ENCODE peak calls at places on chromosomes 16 and 17, in ten cellular contexts. One of them, this sample, is unnamed.

GRCh38 chr16:13961099-13961811 is 41.3 kb downstream of the ERCC4 start:
- DNase-seq in transverse colon: no peak
- DNase-seq in ovary: no peak
- DNase-seq in tibial nerve: no peak
- DNase-seq in WTC11: no peak
- DNase-seq in heart left ventricle: no peak
- DNase-seq in pancreas: no peak
- DNase-seq in HCT116: no peak
- DNase-seq in choroid plexus epithelial cell: peak
- DNase-seq in IMR-90: peak
- DNase-seq in this sample: no peak

GRCh38 chr17:40104570-40105471 is 4.4 kb upstream of the NR1D1 start:
- DNase-seq in HCT116: no peak
- DNase-seq in choroid plexus epithelial cell: no peak
- DNase-seq in WTC11: no peak
- DNase-seq in IMR-90: no peak
- DNase-seq in tibial nerve: no peak
- DNase-seq in ovary: peak
- DNase-seq in heart left ventricle: no peak
- DNase-seq in pancreas: peak
- DNase-seq in transverse colon: no peak
- DNase-seq in this sample: peak

GRCh38 chr16:52573365-52574104 is 26.6 kb upstream of the TOX3 start:
- DNase-seq in ovary: no peak
- DNase-seq in transverse colon: peak
- DNase-seq in tibial nerve: no peak
- DNase-seq in HCT116: no peak
- DNase-seq in pancreas: no peak
- DNase-seq in IMR-90: no peak
- DNase-seq in WTC11: no peak
- DNase-seq in choroid plexus epithelial cell: no peak
- DNase-seq in heart left ventricle: no peak
- DNase-seq in this sample: no peak

GRCh38 chr16:65376601-65377000 is 254.7 kb upstream of the CDH11 start:
- DNase-seq in HCT116: no peak
- DNase-seq in IMR-90: no peak
- DNase-seq in tibial nerve: no peak
- DNase-seq in heart left ventricle: no peak
- DNase-seq in WTC11: no peak
- DNase-seq in ovary: no peak
- DNase-seq in transverse colon: no peak
- DNase-seq in pancreas: no peak
- DNase-seq in choroid plexus epithelial cell: no peak
- DNase-seq in this sample: peak

GRCh38 chr16:24088767-24089166 is 167.4 kb upstream of the CACNG3 start:
- DNase-seq in WTC11: no peak
- DNase-seq in transverse colon: no peak
- DNase-seq in choroid plexus epithelial cell: no peak
- DNase-seq in HCT116: no peak
- DNase-seq in tibial nerve: no peak
- DNase-seq in IMR-90: no peak
- DNase-seq in pancreas: no peak
- DNase-seq in ovary: no peak
- DNase-seq in heart left ventricle: no peak
- DNase-seq in this sample: peak

GRCh38 chr16:30541502-30542329 is 7.1 kb upstream of the ZNF747 start:
- DNase-seq in IMR-90: peak
- DNase-seq in transverse colon: peak
- DNase-seq in pancreas: no peak
- DNase-seq in heart left ventricle: no peak
- DNase-seq in tibial nerve: no peak
- DNase-seq in HCT116: no peak
- DNase-seq in ovary: no peak
- DNase-seq in choroid plexus epithelial cell: peak
- DNase-seq in WTC11: no peak
- DNase-seq in this sample: no peak

GRCh38 chr17:12282056-12282455 is 261.4 kb downstream of the MAP2K4 start:
- DNase-seq in choroid plexus epithelial cell: peak
- DNase-seq in tibial nerve: no peak
- DNase-seq in WTC11: no peak
- DNase-seq in transverse colon: no peak
- DNase-seq in pancreas: no peak
- DNase-seq in heart left ventricle: no peak
- DNase-seq in ovary: no peak
- DNase-seq in HCT116: no peak
- DNase-seq in IMR-90: peak
- DNase-seq in this sample: no peak

GRCh38 chr16:11232852-11233726 is 22.9 kb downstream of the SOCS1 start:
- DNase-seq in HCT116: no peak
- DNase-seq in transverse colon: peak
- DNase-seq in heart left ventricle: peak
- DNase-seq in ovary: no peak
- DNase-seq in tibial nerve: no peak
- DNase-seq in IMR-90: no peak
- DNase-seq in choroid plexus epithelial cell: no peak
- DNase-seq in pancreas: no peak
- DNase-seq in WTC11: peak
- DNase-seq in this sample: no peak

GRCh38 chr17:19542247-19542646 is 8.6 kb downstream of the SLC47A1 start:
- DNase-seq in tibial nerve: no peak
- DNase-seq in WTC11: no peak
- DNase-seq in HCT116: no peak
- DNase-seq in heart left ventricle: no peak
- DNase-seq in ovary: no peak
- DNase-seq in pancreas: no peak
- DNase-seq in IMR-90: no peak
- DNase-seq in transverse colon: no peak
- DNase-seq in choroid plexus epithelial cell: no peak
- DNase-seq in this sample: no peak

GRCh38 chr17:19551148-19551547 is 17.5 kb downstream of the SLC47A1 start:
- DNase-seq in pancreas: no peak
- DNase-seq in heart left ventricle: no peak
- DNase-seq in WTC11: no peak
- DNase-seq in choroid plexus epithelial cell: no peak
- DNase-seq in IMR-90: no peak
- DNase-seq in HCT116: no peak
- DNase-seq in tibial nerve: no peak
- DNase-seq in transverse colon: no peak
- DNase-seq in ovary: no peak
- DNase-seq in this sample: no peak

GRCh38 chr17:19544366-19544765 is 10.7 kb downstream of the SLC47A1 start:
- DNase-seq in IMR-90: no peak
- DNase-seq in ovary: no peak
- DNase-seq in heart left ventricle: no peak
- DNase-seq in tibial nerve: no peak
- DNase-seq in choroid plexus epithelial cell: no peak
- DNase-seq in HCT116: no peak
- DNase-seq in WTC11: no peak
- DNase-seq in pancreas: no peak
- DNase-seq in transverse colon: no peak
- DNase-seq in this sample: no peak

GRCh38 chr17:19549746-19550623 is 16.3 kb downstream of the SLC47A1 start:
- DNase-seq in transverse colon: no peak
- DNase-seq in IMR-90: no peak
- DNase-seq in choroid plexus epithelial cell: no peak
- DNase-seq in tibial nerve: no peak
- DNase-seq in HCT116: no peak
- DNase-seq in ovary: no peak
- DNase-seq in heart left ventricle: no peak
- DNase-seq in pancreas: no peak
- DNase-seq in WTC11: no peak
- DNase-seq in this sample: no peak

DNA sequence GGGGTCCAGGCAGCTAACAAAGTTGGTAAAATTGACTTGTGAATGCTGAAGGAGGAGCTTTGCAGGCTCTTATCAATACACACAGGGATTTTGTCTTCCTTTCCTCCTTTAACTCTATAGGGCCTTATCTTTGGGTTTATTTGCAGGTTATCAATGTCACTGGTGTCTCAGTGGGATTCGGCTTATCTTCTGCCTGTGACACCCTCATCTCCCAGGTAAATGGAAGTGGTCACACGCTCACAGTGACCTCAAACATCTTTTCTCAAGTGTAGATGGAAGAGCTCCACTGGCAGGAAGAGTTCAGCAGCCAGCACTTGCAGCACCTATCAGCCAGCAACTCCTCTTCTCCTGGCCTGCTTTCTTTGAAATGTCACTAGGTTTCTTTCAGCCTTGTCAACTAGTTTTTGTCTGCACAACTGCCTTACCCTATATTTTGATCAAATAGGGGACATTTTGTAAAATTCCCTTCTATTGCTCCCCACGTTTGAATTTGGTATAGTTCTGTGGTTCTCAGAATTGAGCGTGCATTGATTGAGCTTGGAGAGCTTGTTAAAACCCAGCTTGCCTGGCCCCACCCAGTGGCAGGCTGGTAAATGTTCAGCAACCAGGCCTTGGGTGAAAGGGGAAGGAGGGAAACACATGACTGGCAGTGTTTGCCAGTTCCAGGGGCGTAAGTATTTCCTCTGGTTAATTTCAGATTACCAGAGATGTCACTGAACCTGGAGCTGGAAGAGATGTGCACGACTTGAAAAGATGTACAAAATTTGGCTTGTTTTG is 12.8 kb downstream of the SLC47A1 start:
- DNase-seq in WTC11: peak
- DNase-seq in HCT116: no peak
- DNase-seq in choroid plexus epithelial cell: no peak
- DNase-seq in ovary: no peak
- DNase-seq in pancreas: no peak
- DNase-seq in heart left ventricle: peak
- DNase-seq in transverse colon: peak
- DNase-seq in IMR-90: no peak
- DNase-seq in tibial nerve: no peak
- DNase-seq in this sample: no peak
- TF ChIP-seq CTCF in WTC11: no peak
- TF ChIP-seq CTCF in HCT116: peak
- TF ChIP-seq CTCF in choroid plexus epithelial cell: no peak
- TF ChIP-seq CTCF in ovary: no peak
- TF ChIP-seq CTCF in pancreas: no peak
- TF ChIP-seq CTCF in heart left ventricle: peak
- TF ChIP-seq CTCF in transverse colon: peak
- TF ChIP-seq CTCF in IMR-90: no peak
- TF ChIP-seq CTCF in tibial nerve: no peak
- TF ChIP-seq CTCF in this sample: peak

DNA sequence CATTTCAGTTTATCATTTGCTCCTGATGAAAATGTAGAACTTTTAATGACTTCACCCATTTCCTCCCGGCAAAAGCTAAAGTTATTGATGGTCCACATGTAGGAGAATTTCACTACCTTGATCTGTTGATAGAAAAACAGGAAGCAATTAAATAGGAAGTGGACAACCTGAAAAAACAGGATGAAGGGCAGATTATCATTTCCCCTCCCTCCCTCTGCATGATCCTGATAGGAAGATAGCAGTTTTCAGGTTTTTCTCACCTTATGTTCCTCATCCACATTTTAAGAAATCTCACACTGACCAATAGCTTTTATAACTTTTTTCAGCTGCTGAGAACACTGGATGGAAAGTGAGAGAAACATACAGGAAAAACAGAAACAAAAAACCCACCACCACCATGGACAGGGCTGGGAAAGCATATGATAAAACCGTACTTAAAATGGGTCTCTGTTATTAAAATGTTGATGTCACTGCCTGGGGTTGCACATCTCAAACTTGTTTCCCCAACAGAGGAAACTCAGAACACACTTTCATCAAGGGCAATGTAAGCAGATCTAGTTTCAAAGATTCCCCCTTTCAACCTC is 46.4 kb downstream of the NXPH3 start:
- DNase-seq in choroid plexus epithelial cell: no peak
- DNase-seq in pancreas: no peak
- DNase-seq in transverse colon: no peak
- DNase-seq in tibial nerve: no peak
- DNase-seq in heart left ventricle: no peak
- DNase-seq in HCT116: no peak
- DNase-seq in WTC11: no peak
- DNase-seq in ovary: no peak
- DNase-seq in IMR-90: no peak
- DNase-seq in this sample: no peak
- TF ChIP-seq CTCF in choroid plexus epithelial cell: no peak
- TF ChIP-seq CTCF in pancreas: no peak
- TF ChIP-seq CTCF in transverse colon: no peak
- TF ChIP-seq CTCF in tibial nerve: no peak
- TF ChIP-seq CTCF in heart left ventricle: no peak
- TF ChIP-seq CTCF in HCT116: no peak
- TF ChIP-seq CTCF in WTC11: no peak
- TF ChIP-seq CTCF in ovary: no peak
- TF ChIP-seq CTCF in IMR-90: no peak
- TF ChIP-seq CTCF in this sample: no peak

DNA sequence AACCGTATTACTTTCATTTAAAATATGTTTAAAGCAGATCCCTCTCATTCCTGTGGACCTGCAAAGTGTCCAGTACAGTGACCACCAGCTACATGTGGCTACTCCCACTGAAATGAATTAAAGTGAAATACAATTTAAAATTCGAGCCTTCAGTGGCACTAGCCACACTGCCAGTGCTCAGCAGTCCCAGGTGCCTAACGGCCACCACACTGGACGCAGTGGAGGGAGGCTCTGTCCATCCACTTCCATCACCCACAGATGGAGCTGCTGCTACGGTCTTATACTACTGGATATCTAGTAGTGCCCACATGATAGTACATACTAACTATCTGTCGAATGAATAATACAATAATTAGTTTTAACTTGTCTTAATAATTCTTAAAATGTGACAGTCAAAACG is 2.3 kb upstream of the CBX2 start:
- DNase-seq in transverse colon: no peak
- DNase-seq in HCT116: no peak
- DNase-seq in choroid plexus epithelial cell: no peak
- DNase-seq in ovary: no peak
- DNase-seq in tibial nerve: no peak
- DNase-seq in pancreas: peak
- DNase-seq in heart left ventricle: no peak
- DNase-seq in WTC11: no peak
- DNase-seq in IMR-90: no peak
- DNase-seq in this sample: no peak
- TF ChIP-seq CTCF in transverse colon: no peak
- TF ChIP-seq CTCF in HCT116: no peak
- TF ChIP-seq CTCF in choroid plexus epithelial cell: no peak
- TF ChIP-seq CTCF in ovary: no peak
- TF ChIP-seq CTCF in tibial nerve: no peak
- TF ChIP-seq CTCF in pancreas: no peak
- TF ChIP-seq CTCF in heart left ventricle: no peak
- TF ChIP-seq CTCF in WTC11: no peak
- TF ChIP-seq CTCF in IMR-90: no peak
- TF ChIP-seq CTCF in this sample: no peak

GRCh38 chr16:78395035-78395434 is 295.6 kb downstream of the WWOX start:
- DNase-seq in tibial nerve: no peak
- DNase-seq in HCT116: no peak
- DNase-seq in heart left ventricle: no peak
- DNase-seq in choroid plexus epithelial cell: no peak
- DNase-seq in pancreas: no peak
- DNase-seq in transverse colon: no peak
- DNase-seq in IMR-90: no peak
- DNase-seq in ovary: no peak
- DNase-seq in WTC11: no peak
- DNase-seq in this sample: no peak

GRCh38 chr16:78390828-78391227 is 291.4 kb downstream of the WWOX start:
- DNase-seq in transverse colon: no peak
- DNase-seq in tibial nerve: no peak
- DNase-seq in WTC11: no peak
- DNase-seq in IMR-90: no peak
- DNase-seq in ovary: no peak
- DNase-seq in pancreas: no peak
- DNase-seq in choroid plexus epithelial cell: no peak
- DNase-seq in heart left ventricle: no peak
- DNase-seq in HCT116: no peak
- DNase-seq in this sample: no peak

GRCh38 chr16:78396673-78397072 is 297.2 kb downstream of the WWOX start:
- DNase-seq in WTC11: no peak
- DNase-seq in IMR-90: no peak
- DNase-seq in transverse colon: no peak
- DNase-seq in heart left ventricle: no peak
- DNase-seq in tibial nerve: no peak
- DNase-seq in pancreas: no peak
- DNase-seq in ovary: no peak
- DNase-seq in HCT116: no peak
- DNase-seq in choroid plexus epithelial cell: no peak
- DNase-seq in this sample: no peak

GRCh38 chr16:78392585-78393195 is 293.2 kb downstream of the WWOX start:
- DNase-seq in WTC11: no peak
- DNase-seq in ovary: no peak
- DNase-seq in heart left ventricle: no peak
- DNase-seq in IMR-90: no peak
- DNase-seq in choroid plexus epithelial cell: no peak
- DNase-seq in HCT116: no peak
- DNase-seq in pancreas: no peak
- DNase-seq in transverse colon: no peak
- DNase-seq in tibial nerve: no peak
- DNase-seq in this sample: no peak

DNA sequence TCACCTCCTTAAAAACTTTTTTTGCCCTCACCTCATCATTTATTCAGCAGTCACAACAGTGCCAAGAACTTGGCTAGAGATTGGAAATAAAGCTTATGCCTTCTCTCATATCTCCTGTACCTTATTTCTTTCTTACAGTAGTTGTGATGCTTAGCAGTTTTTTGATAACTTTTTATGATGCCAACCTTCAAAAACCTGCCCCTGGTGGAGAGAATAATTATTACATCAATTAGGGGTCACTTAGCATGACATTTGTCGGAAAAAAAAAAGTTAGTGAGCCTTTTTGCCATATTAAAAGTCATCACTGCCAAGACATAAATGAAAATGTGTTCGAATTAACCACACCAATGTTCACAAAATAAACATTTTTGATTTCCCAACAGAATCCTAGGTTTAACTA is 296.6 kb downstream of the WWOX start:
- DNase-seq in ovary: no peak
- DNase-seq in pancreas: no peak
- DNase-seq in HCT116: peak
- DNase-seq in choroid plexus epithelial cell: no peak
- DNase-seq in transverse colon: no peak
- DNase-seq in heart left ventricle: no peak
- DNase-seq in tibial nerve: no peak
- DNase-seq in IMR-90: no peak
- DNase-seq in WTC11: no peak
- DNase-seq in this sample: peak
- TF ChIP-seq CTCF in ovary: no peak
- TF ChIP-seq CTCF in pancreas: no peak
- TF ChIP-seq CTCF in HCT116: peak
- TF ChIP-seq CTCF in choroid plexus epithelial cell: no peak
- TF ChIP-seq CTCF in transverse colon: peak
- TF ChIP-seq CTCF in heart left ventricle: peak
- TF ChIP-seq CTCF in tibial nerve: no peak
- TF ChIP-seq CTCF in IMR-90: no peak
- TF ChIP-seq CTCF in WTC11: no peak
- TF ChIP-seq CTCF in this sample: no peak